ENCODE peak calls at places on chromosome 17, in five cellular contexts. A is fibroblast of lung, X is small intestine, J is dorsolateral prefrontal cortex, E is OCI-LY7. I is an unnamed sample.

GRCh38 chr17:81386646-81387234 is 8.5 kb upstream of the BAHCC1 start:
- DNase-seq in X (no peak), J (peak), E (no peak), A (no peak), I (peak)

GRCh38 chr17:78257810-78258322 is 26.4 kb downstream of the TMEM235 start:
- DNase-seq in J (no peak), X (no peak), A (no peak), E (peak), I (no peak)

GRCh38 chr17:27577124-27577761 is 53.7 kb upstream of the LGALS9 start:
- DNase-seq in A (peak), E (no peak), X (no peak), J (peak), I (peak)

GRCh38 chr17:37841232-37841631 is 83.0 kb upstream of the TBC1D3K start:
- DNase-seq in A (no peak), X (no peak), J (no peak), E (no peak), I (no peak)

GRCh38 chr17:59154721-59155438 is at the start of gene SKA2:
- DNase-seq in E (peak), X (no peak), A (no peak), J (peak), I (peak)

GRCh38 chr17:15480209-15480608 is 12.8 kb upstream of the CDRT4 start:
- DNase-seq in E (no peak), A (no peak), X (no peak), J (no peak), I (no peak)

GRCh38 chr17:77613181-77613580 is 345.3 kb upstream of the TNRC6C start:
- DNase-seq in A (peak), E (no peak), J (no peak), X (no peak), I (no peak)

GRCh38 chr17:55634702-55635101 is 88.0 kb downstream of the TMEM100 start:
- DNase-seq in J (no peak), A (no peak), E (no peak), X (no peak), I (no peak)

GRCh38 chr17:32191306-32191705 is 49.0 kb downstream of the RHOT1 start:
- DNase-seq in X (no peak), A (peak), E (no peak), J (no peak), I (no peak)

GRCh38 chr17:49696233-49696761 is 11.5 kb downstream of the SLC35B1 start:
- DNase-seq in E (no peak), X (peak), A (peak), J (no peak), I (no peak)

GRCh38 chr17:78781339-78782304 is at the start of gene CYTH1:
- DNase-seq in A (no peak), J (no peak), E (peak), X (peak), I (peak)

GRCh38 chr17:65177901-65178300 is 40.7 kb downstream of the RGS9 start:
- DNase-seq in A (peak), J (no peak), E (peak), X (no peak), I (no peak)

GRCh38 chr17:5630434-5630833 is 46.1 kb upstream of the NLRP1 start:
- DNase-seq in J (no peak), X (no peak), A (peak), E (no peak), I (no peak)

GRCh38 chr17:43864161-43864706 is 17.3 kb downstream of the CD300LG start:
- DNase-seq in E (no peak), A (no peak), J (no peak), X (no peak), I (no peak)

GRCh38 chr17:43353364-43353763 is 45.4 kb upstream of the ARL4D start:
- DNase-seq in J (no peak), A (no peak), X (no peak), E (no peak), I (no peak)

GRCh38 chr17:34151081-34151480 is 104.0 kb upstream of the CCL2 start:
- DNase-seq in X (no peak), A (peak), J (no peak), E (no peak), I (no peak)

GRCh38 chr17:33154869-33155455 is 138.1 kb downstream of the ASIC2 start:
- DNase-seq in A (no peak), E (no peak), J (no peak), X (no peak), I (no peak)

GRCh38 chr17:32264823-32265191 is 825 bp upstream of the RHBDL3 start:
- DNase-seq in J (no peak), X (no peak), A (no peak), E (no peak), I (no peak)

GRCh38 chr17:55295411-55296170 is 30.8 kb downstream of the HLF start:
- DNase-seq in X (peak), E (peak), J (no peak), A (peak), I (peak)

GRCh38 chr17:17034496-17035066 is 7.7 kb upstream of the MPRIP start:
- DNase-seq in J (no peak), E (no peak), A (no peak), X (no peak), I (no peak)

GRCh38 chr17:44005865-44006580 is 1.6 kb downstream of the NAGS start:
- DNase-seq in X (peak), A (no peak), J (no peak), E (peak), I (no peak)

GRCh38 chr17:37671813-37672544 is 28.7 kb upstream of the DDX52 start:
- DNase-seq in X (no peak), A (peak), J (no peak), E (no peak), I (no peak)

GRCh38 chr17:6948562-6948961 is 47.3 kb upstream of the ALOX12 start:
- DNase-seq in J (no peak), X (no peak), E (no peak), A (no peak), I (no peak)

GRCh38 chr17:81329279-81329926 is 34.3 kb upstream of the SLC38A10 start:
- DNase-seq in X (peak), A (peak), J (no peak), E (no peak), I (peak)

GRCh38 chr17:59361916-59362810 is 30.7 kb downstream of the YPEL2 start:
- DNase-seq in E (peak), A (peak), J (no peak), X (peak), I (no peak)

GRCh38 chr17:31216053-31216751 is 80.8 kb downstream of the OMG start:
- DNase-seq in A (peak), X (peak), E (peak), J (no peak), I (no peak)

GRCh38 chr17:67378444-67379250 is 1.6 kb downstream of the PITPNC1 start:
- DNase-seq in X (peak), A (peak), J (peak), E (peak), I (peak)

GRCh38 chr17:44642861-44643260 is 13.4 kb upstream of the MEIOC start:
- DNase-seq in A (peak), J (no peak), X (no peak), E (no peak), I (no peak)

GRCh38 chr17:79833110-79833450 is 6.2 kb downstream of the CBX4 start:
- DNase-seq in J (no peak), E (no peak), A (no peak), X (no peak), I (no peak)

GRCh38 chr17:71085238-71086033 is 916.1 kb downstream of the KCNJ2 start:
- DNase-seq in X (peak), A (no peak), E (peak), J (no peak), I (peak)

GRCh38 chr17:60832206-60832605 is 154.6 kb downstream of the BCAS3 start:
- DNase-seq in J (no peak), X (peak), E (no peak), A (peak), I (no peak)

GRCh38 chr17:38724337-38724988 is 5.7 kb upstream of the CISD3 start:
- DNase-seq in E (no peak), X (no peak), A (no peak), J (peak), I (no peak)

GRCh38 chr17:5381542-5381941 is 37.9 kb downstream of the NUP88 start:
- DNase-seq in X (no peak), A (peak), E (no peak), J (no peak), I (no peak)

GRCh38 chr17:46123607-46124006 is 69.6 kb downstream of the KANSL1 start:
- DNase-seq in A (no peak), J (no peak), E (no peak), X (no peak), I (no peak)

GRCh38 chr17:46122486-46122871 is 70.8 kb downstream of the KANSL1 start:
- DNase-seq in J (no peak), E (no peak), X (no peak), A (no peak), I (no peak)

GRCh38 chr17:46121165-46121764 is 72.0 kb downstream of the KANSL1 start:
- DNase-seq in E (peak), X (no peak), J (no peak), A (no peak), I (no peak)

GRCh38 chr17:46120078-46120477 is 73.2 kb downstream of the KANSL1 start:
- DNase-seq in J (no peak), E (no peak), X (no peak), A (no peak), I (no peak)

GRCh38 chr17:46121841-46122485 is 71.3 kb downstream of the KANSL1 start:
- DNase-seq in J (no peak), A (no peak), E (no peak), X (no peak), I (no peak)
- H3K4me3 ChIP-seq in J (no peak), A (no peak), E (no peak), X (no peak), I (no peak)

DNA sequence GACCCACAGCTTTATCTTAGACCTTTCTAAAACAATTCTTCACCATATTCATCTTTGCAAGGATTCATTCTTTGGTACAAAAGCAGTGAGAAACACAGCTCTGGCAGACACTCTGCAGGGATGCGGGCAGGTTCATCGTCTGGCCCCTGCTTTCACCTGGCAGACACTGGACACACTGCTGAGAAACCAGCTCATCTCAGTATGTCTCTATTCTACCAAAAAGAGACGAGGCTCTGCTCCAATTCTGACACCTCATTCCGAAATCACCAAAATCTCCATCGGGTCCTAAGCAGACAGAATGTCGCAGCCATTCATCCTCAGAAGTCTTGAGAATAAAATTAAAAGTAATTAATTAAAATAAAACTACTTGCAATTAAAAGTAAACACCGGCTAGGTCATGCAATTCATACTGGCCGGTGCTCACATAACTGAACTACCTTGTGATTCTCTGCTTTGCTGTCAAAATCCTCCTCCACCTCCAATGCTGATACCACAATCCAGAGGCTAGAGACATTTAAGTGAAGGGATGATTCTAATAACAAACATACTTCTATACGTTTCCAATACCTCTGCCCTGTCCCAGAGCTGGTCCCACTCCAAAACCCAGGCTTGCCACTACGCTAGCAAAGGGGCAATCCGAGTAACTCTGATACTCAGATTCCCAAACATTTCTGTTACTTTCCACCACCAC is 1.3 kb downstream of the RNF157 start:
- DNase-seq in E (no peak), J (no peak), A (no peak), X (no peak), I (no peak)
- H3K4me3 ChIP-seq in E (no peak), J (peak), A (no peak), X (peak), I (no peak)

GRCh38 chr17:18187226-18187625 is 3.6 kb downstream of the ALKBH5 start:
- DNase-seq in E (no peak), X (no peak), J (no peak), A (peak), I (no peak)
- H3K4me3 ChIP-seq in E (peak), X (peak), J (peak), A (peak), I (no peak)

DNA sequence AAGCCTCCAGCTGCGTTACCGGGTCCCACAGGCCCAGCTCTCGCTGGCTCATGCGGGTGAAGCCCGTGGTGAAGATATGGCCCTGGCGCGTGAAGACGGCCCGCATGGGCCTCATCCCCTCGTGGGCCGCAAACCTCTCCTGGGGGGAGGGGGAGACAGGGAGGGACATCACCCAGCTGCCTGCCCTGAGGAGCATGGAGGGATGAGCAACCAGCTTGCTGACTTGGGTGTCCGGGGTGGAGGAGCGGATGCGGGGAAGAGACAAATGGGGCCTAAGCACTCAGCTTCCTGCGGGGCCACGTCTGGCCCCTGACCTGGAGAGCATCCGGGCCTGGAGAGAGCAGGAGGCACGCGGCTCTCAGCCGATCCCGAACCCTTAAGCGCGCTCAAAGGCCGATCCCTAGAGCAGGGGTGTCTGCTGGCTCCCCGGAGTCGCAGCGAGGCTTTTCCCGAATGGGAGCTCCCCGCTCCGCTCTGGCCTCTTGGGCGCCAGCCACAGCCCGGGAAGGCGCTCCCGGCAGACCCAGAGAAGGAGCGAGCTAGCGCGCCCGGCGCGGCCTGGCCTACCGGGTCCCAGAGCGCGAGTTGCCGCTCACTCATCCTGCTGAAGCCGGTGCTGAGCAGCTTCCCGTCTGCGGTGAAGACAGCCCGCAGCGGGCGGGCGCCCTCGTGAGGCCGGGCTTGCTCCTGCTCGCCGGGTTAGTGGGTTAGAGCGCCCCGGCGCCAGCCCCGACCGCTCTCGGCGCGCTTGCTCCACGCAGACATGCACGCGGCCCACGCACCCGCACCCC is 5.0 kb downstream of the CORO6 start:
- DNase-seq in J (peak), E (peak), A (peak), X (peak), I (no peak)
- H3K4me3 ChIP-seq in J (peak), E (peak), A (peak), X (peak), I (no peak)

GRCh38 chr17:39776267-39776666 is 38.5 kb downstream of the GRB7 start:
- DNase-seq in E (no peak), X (no peak), J (no peak), A (no peak), I (no peak)
- H3K4me3 ChIP-seq in E (peak), X (peak), J (no peak), A (no peak), I (no peak)

GRCh38 chr17:1422907-1423306 is 22.9 kb upstream of the YWHAE start:
- DNase-seq in E (no peak), J (no peak), A (peak), X (no peak), I (no peak)
- H3K4me3 ChIP-seq in E (no peak), J (no peak), A (no peak), X (no peak), I (no peak)

DNA sequence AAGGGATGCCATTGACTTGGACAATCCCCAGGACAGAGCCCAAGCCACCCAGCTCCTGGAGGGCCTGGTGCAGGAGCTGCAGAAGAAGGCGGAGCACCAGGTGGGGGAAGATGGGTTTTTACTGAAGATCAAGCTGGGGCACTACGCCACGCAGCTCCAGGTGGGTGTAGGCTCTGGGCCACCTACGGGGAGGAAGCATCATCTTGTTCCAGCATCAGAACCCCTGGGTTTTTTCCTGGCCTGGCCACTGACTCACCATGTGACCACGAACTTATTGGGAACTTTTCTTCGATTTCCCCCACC is 1.5 kb downstream of the STAT5A start:
- DNase-seq in X (no peak), J (peak), E (no peak), A (no peak), I (no peak)
- H3K4me3 ChIP-seq in X (no peak), J (no peak), E (no peak), A (no peak), I (no peak)

GRCh38 chr17:8225813-8226535 is 15.6 kb upstream of the AURKB start:
- DNase-seq in J (peak), A (peak), X (peak), E (peak), I (no peak)
- H3K4me3 ChIP-seq in J (peak), A (peak), X (no peak), E (no peak), I (no peak)

DNA sequence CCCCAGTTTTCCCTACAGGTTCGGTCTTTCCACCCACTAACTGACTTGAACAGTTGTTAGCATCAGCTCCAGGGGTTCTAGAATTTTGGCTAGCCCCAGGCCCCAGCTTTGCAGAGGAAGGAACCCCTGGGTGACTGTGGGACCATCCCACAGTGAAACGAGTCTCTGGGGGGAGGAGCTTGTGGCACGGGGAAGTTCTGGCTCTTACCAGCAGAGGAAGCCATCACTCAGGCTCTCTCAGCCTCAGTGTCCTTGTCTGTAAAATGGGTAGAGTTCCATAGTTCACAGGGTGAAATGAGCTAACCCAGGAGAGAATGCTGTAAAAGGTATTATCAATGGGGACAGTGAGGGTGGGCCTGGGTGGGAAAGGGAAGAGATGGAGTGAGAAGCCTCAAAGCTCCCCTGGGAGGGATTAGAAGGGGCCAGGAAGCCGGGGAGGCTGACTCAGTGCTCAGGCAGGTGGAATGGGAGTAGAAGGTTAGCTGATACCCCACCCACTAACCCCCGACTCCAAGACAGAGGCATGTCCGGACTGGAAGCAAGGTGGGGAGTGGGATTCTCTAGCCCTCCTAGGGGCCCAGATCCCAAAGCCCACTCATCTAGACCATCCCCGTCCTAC is 30.9 kb upstream of the CDC42EP4 start:
- DNase-seq in A (peak), X (no peak), E (no peak), J (no peak), I (peak)
- H3K4me3 ChIP-seq in A (peak), X (no peak), E (no peak), J (peak), I (peak)

I was measured in WERI-Rb-1.